ENCODE peak calls at places on chromosomes 4 and X, in five cellular contexts. E, C, H, F and M are unnamed samples.

GRCh38 chrX:116317409-116317808 is 119.0 kb upstream of the SLC6A14 start:
- DNase-seq in E (no peak), C (no peak), H (no peak), F (no peak), M (no peak)

GRCh38 chr4:45482346-45482745 is 641.5 kb downstream of the GABRG1 start:
- DNase-seq in E (no peak), C (no peak), H (no peak), F (no peak), M (no peak)

GRCh38 chr4:153205757-153206156 is 1.5 kb downstream of the TRIM2 start:
- DNase-seq in E (no peak), C (no peak), H (no peak), F (no peak), M (no peak)

GRCh38 chrX:46328133-46328532 is 217.1 kb downstream of the ZNF674 start:
- DNase-seq in E (no peak), C (no peak), H (no peak), F (no peak), M (no peak)

GRCh38 chr4:149896428-149896827 is 80.8 kb upstream of the IQCM start:
- DNase-seq in E (peak), C (no peak), H (no peak), F (peak), M (no peak)

GRCh38 chrX:97685753-97686152 is 802.0 kb downstream of the RPA4 start:
- DNase-seq in E (peak), C (peak), H (peak), F (peak), M (no peak)

GRCh38 chr4:119103263-119103662 is 32.4 kb upstream of the MYOZ2 start:
- DNase-seq in E (peak), C (peak), H (no peak), F (peak), M (no peak)

GRCh38 chr4:94877973-94878372 is 120.2 kb downstream of the BMPR1B start:
- DNase-seq in E (no peak), C (no peak), H (no peak), F (no peak), M (no peak)

GRCh38 chrX:153708415-153708814 is 15.8 kb downstream of the BCAP31 start:
- DNase-seq in E (peak), C (peak), H (peak), F (peak), M (no peak)

GRCh38 chr4:118927976-118928375 is 39.3 kb downstream of the SYNPO2 start:
- DNase-seq in E (no peak), C (no peak), H (no peak), F (no peak), M (no peak)

GRCh38 chrX:72609313-72609712 is 36.7 kb upstream of the HDAC8 start:
- DNase-seq in E (peak), C (peak), H (peak), F (peak), M (no peak)

GRCh38 chrX:139642241-139642927 is 65.6 kb downstream of the MCF2 start:
- DNase-seq in E (no peak), C (no peak), H (no peak), F (no peak), M (no peak)

GRCh38 chr4:171031338-171031737 is 781.9 kb upstream of the GALNTL6 start:
- DNase-seq in E (no peak), C (no peak), H (no peak), F (no peak), M (no peak)

GRCh38 chr4:112058433-112058832 is 86.8 kb upstream of the FAM241A start:
- DNase-seq in E (no peak), C (no peak), H (no peak), F (no peak), M (no peak)

GRCh38 chr4:158484173-158484885 is 37.4 kb upstream of the RXFP1 start:
- DNase-seq in E (no peak), C (no peak), H (no peak), F (no peak), M (no peak)

GRCh38 chrX:67574696-67575095 is 30.9 kb downstream of the AR start:
- DNase-seq in E (no peak), C (no peak), H (no peak), F (no peak), M (no peak)

GRCh38 chrX:113058634-113059033 is 218.0 kb upstream of the AMOT start:
- DNase-seq in E (no peak), C (no peak), H (no peak), F (no peak), M (peak)

GRCh38 chr4:79164961-79165610 is 160.8 kb downstream of the NAA11 start:
- DNase-seq in E (no peak), C (no peak), H (no peak), F (peak), M (no peak)

GRCh38 chr4:144709793-144710525 is 64.0 kb downstream of the HHIP start:
- DNase-seq in E (peak), C (no peak), H (no peak), F (no peak), M (no peak)

GRCh38 chr4:155552180-155552579 is 114.5 kb upstream of the GUCY1A1 start:
- DNase-seq in E (no peak), C (no peak), H (no peak), F (no peak), M (no peak)

GRCh38 chrX:153477039-153477438 is 6.7 kb upstream of the HAUS7 start:
- DNase-seq in E (no peak), C (no peak), H (no peak), F (no peak), M (no peak)

GRCh38 chr4:94399721-94400120 is 52.0 kb upstream of the PDLIM5 start:
- DNase-seq in E (no peak), C (no peak), H (no peak), F (no peak), M (no peak)

GRCh38 chr4:136078971-136079370 is 1453.3 kb downstream of the PCDH18 start:
- DNase-seq in E (no peak), C (no peak), H (no peak), F (peak), M (no peak)

GRCh38 chr4:128718793-128719192 is 90.7 kb upstream of the JADE1 start:
- DNase-seq in E (no peak), C (no peak), H (no peak), F (no peak), M (no peak)

GRCh38 chrX:103212749-103213457 is 2.0 kb upstream of the BEX4 start:
- DNase-seq in E (no peak), C (no peak), H (no peak), F (no peak), M (no peak)

GRCh38 chrX:103215768-103216085 is 819 bp downstream of the BEX4 start:
- DNase-seq in E (no peak), C (no peak), H (no peak), F (no peak), M (no peak)

GRCh38 chrX:103210056-103210455 is 4.9 kb upstream of the BEX4 start:
- DNase-seq in E (no peak), C (no peak), H (no peak), F (no peak), M (no peak)

GRCh38 chrX:103215037-103215767 is at the start of gene BEX4:
- DNase-seq in E (peak), C (no peak), H (peak), F (peak), M (no peak)

GRCh38 chrX:103211012-103211715 is 3.7 kb upstream of the BEX4 start:
- DNase-seq in E (peak), C (peak), H (no peak), F (peak), M (no peak)
- TF ChIP-seq MYC in E (no peak), C (no peak), H (no peak), F (no peak), M (no peak)

GRCh38 chrX:76153221-76153620 is 19.6 kb upstream of the PBDC1 start:
- DNase-seq in E (no peak), C (no peak), H (no peak), F (no peak), M (no peak)

GRCh38 chrX:76148011-76148665 is 24.7 kb upstream of the PBDC1 start:
- DNase-seq in E (no peak), C (peak), H (no peak), F (peak), M (peak)

DNA sequence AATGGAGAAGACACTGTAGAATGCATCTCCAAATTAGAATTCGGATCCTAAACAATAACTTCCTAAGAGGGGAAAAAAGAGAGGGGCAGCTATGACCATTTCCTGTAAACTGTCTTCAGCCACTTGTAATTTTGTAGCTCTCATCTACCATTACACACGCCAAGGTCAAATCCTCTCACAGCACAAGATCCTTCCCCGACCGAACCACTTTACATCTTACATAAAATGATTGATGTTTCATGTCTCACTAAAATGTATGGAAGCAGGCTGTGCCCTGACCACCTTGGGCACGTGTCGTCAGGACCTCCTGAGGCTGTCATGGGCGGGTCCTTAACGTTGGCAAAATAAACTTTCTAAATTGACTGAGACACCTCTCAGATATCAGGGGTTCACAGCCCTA is 24.1 kb upstream of the PBDC1 start:
- DNase-seq in E (peak), C (peak), H (no peak), F (peak), M (peak)
- TF ChIP-seq MYC in E (no peak), C (no peak), H (no peak), F (no peak), M (no peak)

DNA sequence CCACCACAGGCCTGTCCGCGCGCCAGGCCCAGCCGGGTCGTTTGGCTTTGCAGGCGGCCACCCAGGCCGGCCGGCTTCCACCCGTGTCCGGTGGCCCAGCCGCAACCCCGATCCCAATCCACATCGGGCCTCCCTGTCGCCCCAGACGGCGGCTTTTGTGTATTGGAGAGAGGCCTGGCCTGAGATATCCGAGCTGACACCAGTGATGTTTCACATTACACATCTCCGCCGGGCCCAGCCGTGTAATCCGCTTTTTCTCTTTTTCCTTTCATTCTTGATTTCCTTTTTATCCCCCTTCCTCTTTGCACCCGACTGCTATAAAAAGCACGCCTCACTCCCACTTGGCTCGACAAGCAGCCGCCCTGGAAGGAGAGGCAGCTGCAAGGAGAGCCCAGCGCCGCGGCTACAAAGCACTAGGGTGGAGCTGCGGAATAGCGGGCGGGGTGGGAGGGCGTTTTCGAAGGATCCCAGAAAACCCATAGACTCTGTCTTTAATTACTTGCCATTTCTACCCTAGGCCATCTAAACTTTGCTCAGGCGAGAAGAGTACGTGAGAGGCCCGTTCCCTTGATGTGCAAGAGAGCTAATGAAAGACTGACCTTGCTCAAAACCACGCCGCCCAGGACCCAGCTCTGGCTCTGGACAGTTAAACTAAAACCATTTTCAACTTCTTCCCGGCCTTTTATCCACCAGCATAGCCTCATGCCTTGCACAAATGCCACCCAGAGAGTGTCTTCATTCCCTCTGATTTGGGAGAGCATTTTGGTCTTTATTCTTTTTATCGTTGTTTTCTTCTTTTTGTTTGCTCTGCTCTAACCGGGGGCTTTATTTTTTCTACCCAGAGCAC is 3.3 kb downstream of the PITX2 start:
- DNase-seq in E (no peak), C (no peak), H (no peak), F (no peak), M (no peak)
- TF ChIP-seq MYC in E (no peak), C (no peak), H (no peak), F (no peak), M (no peak)

GRCh38 chrX:124263743-124264142 is 68.7 kb upstream of the TEX13D start:
- DNase-seq in E (no peak), C (no peak), H (no peak), F (peak), M (no peak)
- TF ChIP-seq MYC in E (no peak), C (no peak), H (no peak), F (no peak), M (no peak)

GRCh38 chr4:7487464-7487863 is 52.7 kb upstream of the PSAPL1 start:
- DNase-seq in E (no peak), C (no peak), H (no peak), F (no peak), M (no peak)
- TF ChIP-seq MYC in E (no peak), C (no peak), H (no peak), F (no peak), M (no peak)

DNA sequence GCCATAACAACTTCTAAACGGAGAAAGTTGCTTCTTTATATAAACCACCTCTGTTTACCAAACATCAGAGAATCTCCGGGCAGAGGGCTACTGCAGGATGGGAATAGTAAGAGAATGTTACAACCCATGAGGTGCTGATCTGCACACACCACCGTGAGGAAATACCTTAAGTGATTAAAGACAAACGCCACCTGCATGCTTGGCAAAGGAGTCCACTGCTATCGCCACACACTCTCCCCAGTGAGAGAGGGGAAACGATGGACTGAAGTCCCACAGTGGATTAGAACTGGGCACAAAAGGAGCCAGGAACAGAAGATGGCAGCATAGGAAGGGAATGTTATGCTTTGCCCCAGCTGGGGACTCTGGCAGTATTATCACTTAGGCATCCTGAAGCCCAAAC is 15.6 kb downstream of the MAML3 start:
- DNase-seq in E (peak), C (no peak), H (no peak), F (no peak), M (no peak)
- TF ChIP-seq MYC in E (no peak), C (no peak), H (no peak), F (no peak), M (no peak)

DNA sequence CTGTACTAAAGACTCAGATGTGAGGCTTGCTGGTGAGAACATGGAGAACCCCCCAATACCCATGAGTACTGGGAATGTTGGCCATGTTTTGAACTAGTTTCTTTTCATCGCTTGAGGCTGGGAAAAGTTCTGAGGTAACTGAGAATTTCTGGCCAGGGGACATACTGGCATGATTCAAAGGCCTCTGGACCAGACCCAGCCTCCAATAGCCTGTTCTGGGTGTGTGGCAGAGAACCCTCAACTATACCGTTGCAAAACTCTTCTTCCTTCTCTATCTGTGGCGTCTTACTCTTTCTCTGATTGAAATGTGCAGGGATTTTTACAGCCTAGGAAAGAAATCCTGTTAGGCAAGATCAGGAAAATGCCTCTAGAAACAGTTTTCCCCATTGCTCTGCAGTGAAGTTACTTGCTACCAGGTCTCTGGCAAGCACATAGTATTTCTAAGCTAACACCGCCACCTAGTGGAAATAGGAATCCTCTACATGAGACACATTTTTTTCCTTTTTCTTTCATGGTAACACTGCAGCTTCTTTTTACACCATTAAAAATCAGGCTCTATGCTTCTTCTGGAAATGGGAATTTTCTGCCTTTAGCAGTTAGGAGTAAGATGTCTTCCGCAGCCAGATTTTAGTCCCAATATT is 170.7 kb upstream of the ZCCHC13 start:
- DNase-seq in E (peak), C (peak), H (peak), F (peak), M (peak)
- TF ChIP-seq MYC in E (no peak), C (no peak), H (no peak), F (no peak), M (no peak)

DNA sequence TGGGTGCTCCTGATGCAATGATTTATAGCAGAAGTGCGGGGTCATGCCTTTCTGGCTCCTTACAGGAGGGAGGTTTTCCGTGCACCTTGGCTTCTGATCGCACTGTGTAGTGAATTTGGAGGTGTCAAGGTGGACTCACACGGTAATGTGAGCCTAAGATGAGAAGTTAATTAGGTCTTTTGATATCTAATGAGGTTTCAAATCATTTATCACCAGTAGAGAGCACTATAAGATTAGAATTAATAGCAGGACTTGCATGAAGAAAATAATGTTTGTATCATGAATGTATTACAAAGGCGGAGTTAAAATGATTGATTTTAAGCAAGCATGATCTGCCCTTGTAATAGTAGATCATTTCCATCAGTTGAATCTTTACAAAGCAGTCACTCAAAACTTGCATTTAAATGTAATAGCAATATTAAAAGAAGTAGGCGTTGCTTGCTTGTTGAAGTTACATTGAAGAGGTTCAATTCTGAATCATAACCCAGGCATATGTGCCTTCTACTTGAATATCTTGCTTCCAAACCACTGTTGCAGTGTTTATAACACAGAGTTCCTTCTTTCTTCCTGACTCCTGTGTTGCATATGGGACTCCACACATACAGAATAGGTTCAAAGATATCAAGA is 152.1 kb downstream of the FMR1NB start:
- DNase-seq in E (peak), C (no peak), H (no peak), F (peak), M (no peak)
- TF ChIP-seq MYC in E (no peak), C (no peak), H (no peak), F (no peak), M (no peak)